ENCODE peak calls at places on chromosomes 7 and 10, in seven cellular contexts. U is nephron progenitor cell, I is AG04450, B is cardiac fibroblast, O is dorsolateral prefrontal cortex, V is GM13976, N is psoas muscle. F is an unnamed sample.

GRCh38 chr10:97708976-97709745 is 4.4 kb upstream of the MARVELD1 start:
- DNase-seq in I (peak), N (peak), U (peak), V (no peak), B (peak), O (no peak), F (peak)

GRCh38 chr7:29401827-29402226 is 161.8 kb upstream of the PRR15 start:
- DNase-seq in I (no peak), B (no peak), N (no peak), V (no peak), O (no peak), U (no peak), F (no peak)

GRCh38 chr10:29643785-29644501 is 9.2 kb upstream of the SVIL start:
- DNase-seq in U (no peak), V (no peak), N (peak), I (no peak), B (no peak), O (no peak), F (no peak)

GRCh38 chr7:18420758-18421157 is 74.8 kb upstream of the HDAC9 start:
- DNase-seq in B (no peak), V (no peak), I (no peak), N (no peak), U (peak), O (no peak), F (no peak)

GRCh38 chr10:11179231-11180105 is 161.8 kb downstream of the CELF2 start:
- DNase-seq in V (no peak), N (no peak), O (no peak), U (no peak), B (no peak), I (no peak), F (no peak)

GRCh38 chr10:69567920-69568319 is 5.3 kb downstream of the NEUROG3 start:
- DNase-seq in N (peak), I (peak), B (peak), O (no peak), V (peak), U (peak), F (peak)

GRCh38 chr10:69439813-69440506 is 11.3 kb upstream of the TSPAN15 start:
- DNase-seq in N (no peak), B (peak), V (no peak), U (no peak), O (no peak), I (no peak), F (no peak)

GRCh38 chr7:46411236-46411635 is 490.2 kb upstream of the IGFBP3 start:
- DNase-seq in O (no peak), B (no peak), V (no peak), I (no peak), N (no peak), U (no peak), F (no peak)

GRCh38 chr10:7700577-7701125 is 2.5 kb upstream of the ITIH2 start:
- DNase-seq in N (no peak), O (no peak), B (no peak), U (no peak), V (no peak), I (no peak), F (no peak)

GRCh38 chr7:54664235-54665228 is 94.5 kb downstream of the SEC61G start:
- DNase-seq in O (peak), U (peak), N (peak), B (peak), V (peak), I (no peak), F (peak)

GRCh38 chr7:27160546-27161213 is 4.2 kb upstream of the HOXA7 start:
- DNase-seq in V (peak), O (peak), B (peak), N (peak), U (peak), I (peak), F (peak)

GRCh38 chr10:84179059-84179710 is 5.6 kb downstream of the GPR15LG start:
- DNase-seq in N (no peak), V (peak), I (no peak), B (peak), O (no peak), U (no peak), F (peak)

GRCh38 chr7:105352018-105352612 is 36.6 kb downstream of the SRPK2 start:
- DNase-seq in U (no peak), V (peak), B (peak), O (peak), N (peak), I (peak), F (peak)

GRCh38 chr7:79452032-79452494 is 1.4 kb downstream of the MAGI2 start:
- DNase-seq in I (peak), U (peak), B (peak), N (peak), V (peak), O (peak), F (peak)

GRCh38 chr10:110214380-110214826 is 7.0 kb downstream of the MXI1 start:
- DNase-seq in I (peak), V (peak), O (no peak), U (no peak), N (no peak), B (no peak), F (peak)

GRCh38 chr10:29980084-29980483 is 79.3 kb downstream of the JCAD start:
- DNase-seq in O (no peak), V (no peak), N (no peak), B (peak), U (no peak), I (no peak), F (no peak)

GRCh38 chr7:105790996-105791395 is 85.4 kb downstream of the ATXN7L1 start:
- DNase-seq in V (no peak), I (no peak), O (no peak), B (no peak), U (no peak), N (no peak), F (no peak)

GRCh38 chr7:112207106-112207592 is 654 bp downstream of the ZNF277 start:
- DNase-seq in U (no peak), V (peak), I (no peak), O (no peak), N (no peak), B (no peak), F (peak)

GRCh38 chr7:43873300-43873699 is 4.0 kb upstream of the MRPS24 start:
- DNase-seq in N (peak), V (no peak), I (no peak), B (peak), O (no peak), U (no peak), F (no peak)

GRCh38 chr7:116271980-116272886 is 61.9 kb downstream of the TES start:
- DNase-seq in V (no peak), U (no peak), N (peak), I (peak), O (no peak), B (peak), F (no peak)

GRCh38 chr7:149772821-149773425 is 465 bp downstream of the ZNF467 start:
- DNase-seq in B (no peak), V (no peak), O (peak), U (peak), I (no peak), N (no peak), F (peak)

GRCh38 chr10:101694674-101695403 is at the start of gene FBXW4:
- DNase-seq in N (peak), B (peak), U (peak), O (peak), I (no peak), V (peak), F (peak)

GRCh38 chr7:38222481-38223096 is 44.5 kb downstream of the STARD3NL start:
- DNase-seq in V (peak), B (peak), N (no peak), O (no peak), I (peak), U (no peak), F (no peak)

GRCh38 chr10:63553031-63553430 is 31.8 kb downstream of the REEP3 start:
- DNase-seq in U (no peak), V (no peak), O (no peak), N (no peak), B (peak), I (peak), F (no peak)

GRCh38 chr10:23192741-23193434 is 776 bp downstream of the PTF1A start:
- DNase-seq in B (no peak), N (no peak), V (no peak), U (peak), O (no peak), I (no peak), F (no peak)

GRCh38 chr10:14779053-14779649 is 4.5 kb upstream of the FAM107B start:
- DNase-seq in O (no peak), U (no peak), I (peak), B (peak), V (no peak), N (no peak), F (no peak)

GRCh38 chr10:88986549-88987242 is 3.9 kb upstream of the FAS start:
- DNase-seq in V (peak), B (peak), O (no peak), I (no peak), N (no peak), U (peak), F (no peak)

GRCh38 chr7:133853706-133854276 is 273.3 kb upstream of the LRGUK start:
- DNase-seq in U (peak), I (peak), V (peak), O (no peak), N (no peak), B (peak), F (peak)

GRCh38 chr10:61750943-61751471 is 88.3 kb downstream of the CABCOCO1 start:
- DNase-seq in O (peak), V (peak), U (peak), N (peak), I (peak), B (peak), F (peak)

GRCh38 chr7:82700739-82701138 is 257.2 kb upstream of the CACNA2D1 start:
- DNase-seq in U (no peak), B (no peak), O (no peak), N (no peak), V (no peak), I (no peak), F (no peak)

GRCh38 chr7:151660141-151660540 is 140.4 kb upstream of the RHEB start:
- DNase-seq in U (no peak), I (no peak), B (no peak), N (no peak), V (no peak), O (no peak), F (no peak)

GRCh38 chr10:114087255-114087654 is 43.6 kb downstream of the ADRB1 start:
- DNase-seq in B (no peak), V (no peak), I (no peak), O (no peak), N (no peak), U (no peak), F (no peak)
- TF ChIP-seq CTCF in B (no peak), V (no peak), I (no peak), O (no peak), N (no peak), U (no peak), F (no peak)

DNA sequence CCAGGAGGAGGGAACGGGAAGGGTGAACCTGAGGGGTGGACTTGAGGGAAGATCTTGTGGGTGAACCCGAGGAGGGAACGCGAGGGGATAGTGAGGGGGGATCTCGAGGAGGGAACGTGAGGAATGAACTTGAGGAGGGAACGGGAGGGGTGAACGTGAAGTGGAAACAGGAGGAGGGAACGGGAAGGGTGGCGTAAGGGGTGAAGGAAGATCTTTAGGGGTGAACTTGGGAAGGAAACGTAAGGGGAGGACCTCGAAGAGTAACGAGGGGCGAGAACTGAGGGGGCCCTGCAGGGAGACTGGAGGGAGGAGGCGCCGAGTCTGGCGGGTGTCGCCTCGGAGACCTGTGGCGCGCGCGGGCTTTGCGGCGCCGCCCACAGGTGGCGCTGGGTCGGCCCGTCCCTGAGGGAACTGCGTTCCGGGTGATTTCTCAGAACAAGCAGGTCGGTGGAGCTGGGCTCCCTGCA is 677 bp downstream of the MYO3A start:
- DNase-seq in I (no peak), O (no peak), N (no peak), B (no peak), U (peak), V (peak), F (peak)
- TF ChIP-seq CTCF in I (no peak), O (peak), N (no peak), B (no peak), U (peak), V (peak), F (peak)

GRCh38 chr10:74036474-74036873 is 38.6 kb downstream of the VCL start:
- DNase-seq in U (no peak), I (no peak), B (no peak), O (no peak), V (no peak), N (no peak), F (no peak)

GRCh38 chr10:74032900-74033655 is 35.2 kb downstream of the VCL start:
- DNase-seq in N (no peak), I (no peak), U (no peak), B (no peak), V (no peak), O (no peak), F (no peak)

GRCh38 chr10:74033724-74034123 is 35.8 kb downstream of the VCL start:
- DNase-seq in O (no peak), I (no peak), V (no peak), N (no peak), U (no peak), B (no peak), F (no peak)

GRCh38 chr10:74034301-74034700 is 36.4 kb downstream of the VCL start:
- DNase-seq in U (no peak), O (no peak), V (peak), B (no peak), N (no peak), I (no peak), F (no peak)

GRCh38 chr10:74035324-74035723 is 37.4 kb downstream of the VCL start:
- DNase-seq in U (no peak), B (peak), O (no peak), V (no peak), N (no peak), I (no peak), F (no peak)
- TF ChIP-seq CTCF in U (no peak), B (no peak), O (peak), V (no peak), N (peak), I (peak), F (no peak)

GRCh38 chr7:89771003-89771636 is 383.1 kb upstream of the STEAP1 start:
- DNase-seq in U (no peak), V (no peak), I (no peak), B (no peak), N (no peak), O (no peak), F (no peak)
- TF ChIP-seq CTCF in U (no peak), V (no peak), I (no peak), B (no peak), N (no peak), O (no peak), F (no peak)

GRCh38 chr7:22574756-22575517 is 74.9 kb upstream of the STEAP1B start:
- DNase-seq in V (no peak), B (no peak), N (no peak), I (no peak), O (no peak), U (no peak), F (no peak)
- TF ChIP-seq CTCF in V (no peak), B (no peak), N (no peak), I (no peak), O (no peak), U (no peak), F (no peak)

GRCh38 chr7:129401968-129402860 is 32.0 kb upstream of the STRIP2 start:
- DNase-seq in O (no peak), U (no peak), I (no peak), B (no peak), V (peak), N (no peak), F (peak)
- TF ChIP-seq CTCF in O (no peak), U (no peak), I (no peak), B (peak), V (peak), N (peak), F (no peak)

GRCh38 chr10:117553171-117553814 is 10.7 kb downstream of the EMX2 start:
- DNase-seq in I (no peak), V (no peak), O (no peak), N (peak), B (no peak), U (peak), F (no peak)
- TF ChIP-seq CTCF in I (no peak), V (no peak), O (peak), N (peak), B (no peak), U (peak), F (no peak)

DNA sequence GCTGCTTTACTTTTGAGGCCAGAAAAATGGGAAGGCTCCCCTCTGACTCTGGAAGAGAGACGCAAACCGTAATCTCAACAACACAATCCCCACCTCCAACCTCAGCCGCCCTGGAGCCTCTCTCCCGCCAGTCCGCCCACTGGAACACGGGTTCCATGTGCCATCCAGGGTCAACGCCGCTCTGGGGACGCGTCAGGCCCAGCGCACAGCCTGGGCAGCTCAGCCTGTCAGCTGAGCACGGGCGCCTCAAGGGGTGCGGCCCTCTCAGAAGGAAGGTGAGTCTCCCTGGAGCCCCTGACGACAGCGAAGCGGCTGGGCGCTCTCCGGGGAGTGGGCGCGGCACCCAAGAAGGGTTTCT is 1.2 kb upstream of the SLC18A3 start:
- DNase-seq in I (no peak), N (peak), U (peak), O (peak), B (no peak), V (no peak), F (no peak)
- TF ChIP-seq CTCF in I (no peak), N (no peak), U (no peak), O (no peak), B (no peak), V (no peak), F (no peak)

F was measured in activated CD8-positive, alpha-beta T cell treated with anti-CD3 and anti-CD28 coated beads for 36 hours.